ENCODE peak calls at places on chromosomes 6 and 20, in four cellular contexts. T is GM12878, U is K562, Z is HepG2. Y is an unnamed sample.

GRCh38 chr20:33005908-33006775 is 1.4 kb upstream of the BPIFB2 start:
- DNase-seq in T (no peak), U (no peak), Z (peak; percentile 95), Y (no peak)

GRCh38 chr20:37932919-37933318 is 30.0 kb downstream of the VSTM2L start:
- DNase-seq in T (no peak), U (no peak), Z (no peak), Y (no peak)

GRCh38 chr6:53417141-53417540 is 68.4 kb upstream of the ELOVL5 start:
- DNase-seq in T (no peak), U (no peak), Z (no peak), Y (no peak)

GRCh38 chr20:11247943-11248475 is 574.2 kb upstream of the JAG1 start:
- DNase-seq in T (no peak), U (no peak), Z (no peak), Y (no peak)

GRCh38 chr6:18141805-18142590 is 12.9 kb downstream of the TPMT start:
- DNase-seq in T (no peak), U (no peak), Z (no peak), Y (no peak)

GRCh38 chr6:34627296-34627695 is 69.3 kb downstream of the ILRUN start:
- DNase-seq in T (no peak), U (no peak), Z (no peak), Y (no peak)

GRCh38 chr6:56795852-56796532 is 153.3 kb upstream of the DST start:
- DNase-seq in T (no peak), U (no peak), Z (no peak), Y (no peak)

GRCh38 chr20:44217342-44218092 is 6.9 kb upstream of the OSER1 start:
- DNase-seq in T (no peak), U (peak; percentile 67), Z (peak; percentile 82), Y (peak; percentile 66)

GRCh38 chr6:148628251-148628650 is 118.6 kb upstream of the UST start:
- DNase-seq in T (no peak), U (no peak), Z (no peak), Y (no peak)

GRCh38 chr6:167762259-167762962 is 64.3 kb upstream of the AFDN start:
- DNase-seq in T (no peak), U (no peak), Z (peak; percentile 99), Y (no peak)

GRCh38 chr6:56004421-56004820 is 129.0 kb upstream of the BMP5 start:
- DNase-seq in T (no peak), U (no peak), Z (no peak), Y (no peak)

GRCh38 chr6:11747021-11747420 is 31.6 kb downstream of the ADTRP start:
- DNase-seq in T (no peak), U (no peak), Z (no peak), Y (no peak)

GRCh38 chr6:169215201-169215661 is 38.4 kb downstream of the THBS2 start:
- DNase-seq in T (no peak), U (no peak), Z (no peak), Y (no peak)

GRCh38 chr6:78749326-78749725 is 118.0 kb upstream of the IRAK1BP1 start:
- DNase-seq in T (no peak), U (no peak), Z (no peak), Y (no peak)

GRCh38 chr6:90338409-90338808 is 41.8 kb upstream of the BACH2 start:
- DNase-seq in T (no peak), U (no peak), Z (no peak), Y (no peak)

GRCh38 chr20:25054995-25055629 is 2.8 kb downstream of the ACSS1 start:
- DNase-seq in T (no peak), U (peak; percentile 27), Z (peak; percentile 80), Y (no peak)

GRCh38 chr6:138862491-138862890 is 66.6 kb downstream of the ECT2L start:
- DNase-seq in T (no peak), U (no peak), Z (no peak), Y (no peak)

GRCh38 chr6:168158280-168158979 is 79.4 kb upstream of the FRMD1 start:
- DNase-seq in T (no peak), U (no peak), Z (no peak), Y (peak; percentile 44)

GRCh38 chr6:139650941-139651340 is 276.5 kb upstream of the CITED2 start:
- DNase-seq in T (no peak), U (no peak), Z (no peak), Y (no peak)

GRCh38 chr6:142902636-142903053 is 42.3 kb downstream of the HIVEP2 start:
- DNase-seq in T (peak; percentile 67), U (no peak), Z (peak; percentile 85), Y (no peak)

GRCh38 chr6:112618796-112619195 is 271.7 kb downstream of the RFPL4B start:
- DNase-seq in T (no peak), U (no peak), Z (no peak), Y (no peak)

GRCh38 chr6:161228911-161229591 is 44.8 kb downstream of the AGPAT4 start:
- DNase-seq in T (no peak), U (no peak), Z (no peak), Y (no peak)
- TF ChIP-seq HDAC2 in T (no peak), U (no peak), Z (no peak), Y (no peak)

GRCh38 chr6:151784441-151785214 is 22.9 kb upstream of the ESR1 start:
- DNase-seq in T (no peak), U (no peak), Z (no peak), Y (no peak)
- TF ChIP-seq ATF2 in T (no peak), U (no peak), Z (no peak), Y (no peak)

GRCh38 chr6:67003844-67004243 is 1296.8 kb upstream of the EYS start:
- DNase-seq in T (no peak), U (no peak), Z (no peak), Y (no peak)

GRCh38 chr6:67009818-67010217 is 1302.8 kb upstream of the EYS start:
- DNase-seq in T (no peak), U (no peak), Z (peak; percentile 39), Y (peak; percentile 3)
- TF ChIP-seq HDAC2 in T (no peak), U (no peak), Z (no peak), Y (no peak)

GRCh38 chr6:137043710-137044365 is 927 bp downstream of the IL20RA start:
- DNase-seq in T (no peak), U (no peak), Z (no peak), Y (no peak)
- TF ChIP-seq ATF2 in T (no peak), U (no peak), Z (no peak), Y (no peak)